ENCODE peak calls at places on chromosomes 1 and 21, in four cellular contexts. One of them, this sample, is unnamed.

GRCh38 chr21:36384885-36385232 is 333 bp upstream of the CHAF1B start:
- DNase-seq in HFF-Myc: no peak
- DNase-seq in MCF 10A: no peak
- DNase-seq in T47D: no peak
- DNase-seq in this sample: no peak

GRCh38 chr1:23452011-23452411 is 27.5 kb upstream of the TCEA3 start:
- DNase-seq in MCF 10A: peak
- DNase-seq in HFF-Myc: no peak
- DNase-seq in T47D: peak
- DNase-seq in this sample: peak

GRCh38 chr1:240190881-240191385 is 99.2 kb downstream of the FMN2 start:
- DNase-seq in T47D: peak
- DNase-seq in MCF 10A: peak
- DNase-seq in HFF-Myc: peak
- DNase-seq in this sample: peak

GRCh38 chr1:248858096-248858890 is 592 bp downstream of the ZNF692 start:
- DNase-seq in T47D: peak
- DNase-seq in HFF-Myc: no peak
- DNase-seq in MCF 10A: peak
- DNase-seq in this sample: peak

GRCh38 chr1:218666263-218666662 is 321.1 kb downstream of the TGFB2 start:
- DNase-seq in MCF 10A: no peak
- DNase-seq in HFF-Myc: no peak
- DNase-seq in T47D: no peak
- DNase-seq in this sample: peak

GRCh38 chr1:107175102-107175501 is 34.3 kb downstream of the NTNG1 start:
- DNase-seq in MCF 10A: no peak
- DNase-seq in HFF-Myc: no peak
- DNase-seq in T47D: no peak
- DNase-seq in this sample: no peak

GRCh38 chr1:236280438-236281285 is 1.1 kb downstream of the ERO1B start:
- DNase-seq in HFF-Myc: no peak
- DNase-seq in MCF 10A: no peak
- DNase-seq in T47D: peak
- DNase-seq in this sample: no peak

GRCh38 chr1:206854401-206855129 is 10.9 kb upstream of the IL20 start:
- DNase-seq in T47D: no peak
- DNase-seq in HFF-Myc: no peak
- DNase-seq in MCF 10A: no peak
- DNase-seq in this sample: peak

GRCh38 chr1:32208891-32209309 is at the start of gene DCDC2B:
- DNase-seq in HFF-Myc: no peak
- DNase-seq in T47D: peak
- DNase-seq in MCF 10A: peak
- DNase-seq in this sample: peak

GRCh38 chr1:156942576-156942975 is 22.1 kb downstream of the LRRC71 start:
- DNase-seq in HFF-Myc: no peak
- DNase-seq in T47D: no peak
- DNase-seq in MCF 10A: no peak
- DNase-seq in this sample: no peak

GRCh38 chr1:40723196-40723955 is 31.9 kb downstream of the NFYC start:
- DNase-seq in T47D: peak
- DNase-seq in HFF-Myc: no peak
- DNase-seq in MCF 10A: no peak
- DNase-seq in this sample: no peak

GRCh38 chr1:220914283-220915116 is 35.3 kb downstream of the HLX start:
- DNase-seq in T47D: no peak
- DNase-seq in MCF 10A: no peak
- DNase-seq in HFF-Myc: no peak
- DNase-seq in this sample: peak

GRCh38 chr1:200811704-200812103 is 61.1 kb upstream of the GPR25 start:
- DNase-seq in T47D: no peak
- DNase-seq in HFF-Myc: no peak
- DNase-seq in MCF 10A: no peak
- DNase-seq in this sample: no peak

GRCh38 chr1:99544328-99544727 is 101.6 kb upstream of the PALMD start:
- DNase-seq in MCF 10A: peak
- DNase-seq in T47D: no peak
- DNase-seq in HFF-Myc: peak
- DNase-seq in this sample: peak

GRCh38 chr1:226181996-226182714 is 4.4 kb downstream of the ACBD3 start:
- DNase-seq in HFF-Myc: peak
- DNase-seq in T47D: peak
- DNase-seq in MCF 10A: peak
- DNase-seq in this sample: peak

GRCh38 chr1:6026095-6026809 is 19.4 kb upstream of the KCNAB2 start:
- DNase-seq in MCF 10A: peak
- DNase-seq in T47D: peak
- DNase-seq in HFF-Myc: peak
- DNase-seq in this sample: peak

GRCh38 chr1:76023669-76024407 is 50.7 kb upstream of the ST6GALNAC3 start:
- DNase-seq in HFF-Myc: no peak
- DNase-seq in MCF 10A: no peak
- DNase-seq in T47D: no peak
- DNase-seq in this sample: peak

GRCh38 chr1:200150721-200151120 is 123.2 kb downstream of the NR5A2 start:
- DNase-seq in T47D: peak
- DNase-seq in MCF 10A: peak
- DNase-seq in HFF-Myc: peak
- DNase-seq in this sample: peak

GRCh38 chr1:89721351-89721750 is 88.4 kb downstream of the LRRC8C start:
- DNase-seq in MCF 10A: peak
- DNase-seq in T47D: no peak
- DNase-seq in HFF-Myc: peak
- DNase-seq in this sample: peak

GRCh38 chr1:160801836-160802580 is 6.0 kb downstream of the LY9 start:
- DNase-seq in T47D: no peak
- DNase-seq in MCF 10A: no peak
- DNase-seq in HFF-Myc: no peak
- DNase-seq in this sample: no peak

GRCh38 chr21:15249285-15249993 is 184.6 kb upstream of the NRIP1 start:
- DNase-seq in MCF 10A: no peak
- DNase-seq in HFF-Myc: no peak
- DNase-seq in T47D: no peak
- DNase-seq in this sample: no peak

GRCh38 chr1:174039069-174039468 is 16.9 kb upstream of the RC3H1 start:
- DNase-seq in HFF-Myc: no peak
- DNase-seq in T47D: no peak
- DNase-seq in MCF 10A: no peak
- DNase-seq in this sample: peak

GRCh38 chr1:112712191-112712590 is 2.9 kb downstream of the PPM1J start:
- DNase-seq in HFF-Myc: no peak
- DNase-seq in T47D: no peak
- DNase-seq in MCF 10A: no peak
- DNase-seq in this sample: no peak

GRCh38 chr1:199161766-199162303 is 523.0 kb downstream of the PTPRC start:
- DNase-seq in T47D: no peak
- DNase-seq in MCF 10A: no peak
- DNase-seq in HFF-Myc: no peak
- DNase-seq in this sample: no peak

GRCh38 chr1:218658899-218659298 is 313.8 kb downstream of the TGFB2 start:
- DNase-seq in HFF-Myc: no peak
- DNase-seq in MCF 10A: peak
- DNase-seq in T47D: no peak
- DNase-seq in this sample: peak

GRCh38 chr1:204033321-204033720 is 39.6 kb upstream of the SOX13 start:
- DNase-seq in T47D: no peak
- DNase-seq in HFF-Myc: no peak
- DNase-seq in MCF 10A: no peak
- DNase-seq in this sample: no peak

GRCh38 chr1:10424034-10424433 is 6.2 kb upstream of the CENPS start:
- DNase-seq in MCF 10A: no peak
- DNase-seq in HFF-Myc: no peak
- DNase-seq in T47D: no peak
- DNase-seq in this sample: no peak

GRCh38 chr1:28887835-28888682 is 26.3 kb upstream of the EPB41 start:
- DNase-seq in T47D: no peak
- DNase-seq in MCF 10A: peak
- DNase-seq in HFF-Myc: no peak
- DNase-seq in this sample: no peak

GRCh38 chr1:6460349-6461236 is 5.4 kb downstream of the TNFRSF25 start:
- DNase-seq in T47D: no peak
- DNase-seq in HFF-Myc: no peak
- DNase-seq in MCF 10A: no peak
- DNase-seq in this sample: peak

GRCh38 chr1:209808059-209808494 is 2.1 kb upstream of the IRF6 start:
- DNase-seq in HFF-Myc: peak
- DNase-seq in T47D: no peak
- DNase-seq in MCF 10A: peak
- DNase-seq in this sample: peak

GRCh38 chr1:28751315-28752056 is 14.7 kb downstream of the YTHDF2 start:
- DNase-seq in MCF 10A: no peak
- DNase-seq in HFF-Myc: no peak
- DNase-seq in T47D: no peak
- DNase-seq in this sample: peak

GRCh38 chr1:206821493-206821892 is 43.9 kb upstream of the IL20 start:
- DNase-seq in T47D: no peak
- DNase-seq in HFF-Myc: no peak
- DNase-seq in MCF 10A: no peak
- DNase-seq in this sample: no peak

This sample was measured in amniotic epithelial cell.